ENCODE peak calls at places on chromosomes 16 and 17, in six cellular contexts. One of them, this sample, is unnamed.
A peak's percentile ranks its signal among the peaks of the same experiment; 100 is the strongest.

GRCh38 chr16:59154295-59154694 is 420.2 kb upstream of the GOT2 start:
- DNase-seq in CD8-positive, alpha-beta memory T cell: no peak
- DNase-seq in H1: no peak
- DNase-seq in A549: no peak
- DNase-seq in fibroblast of the aortic adventitia: no peak
- DNase-seq in lower lobe of right lung: no peak
- DNase-seq in this sample: no peak

GRCh38 chr17:65918921-65919546 is 272.9 kb downstream of the CEP112 start:
- DNase-seq in CD8-positive, alpha-beta memory T cell: no peak
- DNase-seq in H1: no peak
- DNase-seq in A549: no peak
- DNase-seq in fibroblast of the aortic adventitia: peak; percentile 38
- DNase-seq in lower lobe of right lung: no peak
- DNase-seq in this sample: no peak

GRCh38 chr17:75325348-75325747 is 36.1 kb upstream of the SLC25A19 start:
- DNase-seq in CD8-positive, alpha-beta memory T cell: no peak
- DNase-seq in H1: no peak
- DNase-seq in A549: no peak
- DNase-seq in fibroblast of the aortic adventitia: no peak
- DNase-seq in lower lobe of right lung: no peak
- DNase-seq in this sample: no peak

GRCh38 chr16:67001159-67001486 is 12.7 kb downstream of the CES4A start:
- DNase-seq in CD8-positive, alpha-beta memory T cell: no peak
- DNase-seq in H1: no peak
- DNase-seq in A549: no peak
- DNase-seq in fibroblast of the aortic adventitia: no peak
- DNase-seq in lower lobe of right lung: no peak
- DNase-seq in this sample: no peak

GRCh38 chr17:82320956-82321927 is 3.8 kb upstream of the CD7 start:
- DNase-seq in CD8-positive, alpha-beta memory T cell: peak; percentile 79
- DNase-seq in H1: peak; percentile 89
- DNase-seq in A549: no peak
- DNase-seq in fibroblast of the aortic adventitia: no peak
- DNase-seq in lower lobe of right lung: peak; percentile 65
- DNase-seq in this sample: peak; percentile 42

GRCh38 chr17:53749178-53749577 is 73.5 kb upstream of the KIF2B start:
- DNase-seq in CD8-positive, alpha-beta memory T cell: no peak
- DNase-seq in H1: no peak
- DNase-seq in A549: no peak
- DNase-seq in fibroblast of the aortic adventitia: peak; percentile 6
- DNase-seq in lower lobe of right lung: no peak
- DNase-seq in this sample: no peak

GRCh38 chr16:18803569-18804462 is 2.5 kb upstream of the ARL6IP1 start:
- DNase-seq in CD8-positive, alpha-beta memory T cell: no peak
- DNase-seq in H1: no peak
- DNase-seq in A549: no peak
- DNase-seq in fibroblast of the aortic adventitia: peak; percentile 48
- DNase-seq in lower lobe of right lung: no peak
- DNase-seq in this sample: peak; percentile 48

GRCh38 chr17:75838410-75838809 is 5.8 kb downstream of the UNC13D start:
- DNase-seq in CD8-positive, alpha-beta memory T cell: no peak
- DNase-seq in H1: no peak
- DNase-seq in A549: no peak
- DNase-seq in fibroblast of the aortic adventitia: no peak
- DNase-seq in lower lobe of right lung: no peak
- DNase-seq in this sample: no peak

GRCh38 chr16:10015397-10015796 is 166.8 kb downstream of the GRIN2A start:
- DNase-seq in CD8-positive, alpha-beta memory T cell: no peak
- DNase-seq in H1: no peak
- DNase-seq in A549: no peak
- DNase-seq in fibroblast of the aortic adventitia: no peak
- DNase-seq in lower lobe of right lung: no peak
- DNase-seq in this sample: no peak

GRCh38 chr17:21524211-21524591 is 148.0 kb downstream of the KCNJ12 start:
- DNase-seq in CD8-positive, alpha-beta memory T cell: no peak
- DNase-seq in H1: peak; percentile 8
- DNase-seq in A549: no peak
- DNase-seq in fibroblast of the aortic adventitia: no peak
- DNase-seq in lower lobe of right lung: no peak
- DNase-seq in this sample: no peak

GRCh38 chr17:48663134-48663924 is 37.2 kb upstream of the HOXB9 start:
- DNase-seq in CD8-positive, alpha-beta memory T cell: no peak
- DNase-seq in H1: no peak
- DNase-seq in A549: no peak
- DNase-seq in fibroblast of the aortic adventitia: no peak
- DNase-seq in lower lobe of right lung: no peak
- DNase-seq in this sample: no peak

GRCh38 chr16:72894291-72895151 is 153.4 kb downstream of the ZFHX3 start:
- DNase-seq in CD8-positive, alpha-beta memory T cell: no peak
- DNase-seq in H1: no peak
- DNase-seq in A549: no peak
- DNase-seq in fibroblast of the aortic adventitia: peak; percentile 37
- DNase-seq in lower lobe of right lung: no peak
- DNase-seq in this sample: no peak

GRCh38 chr17:83110755-83111154 is 31.3 kb downstream of the METRNL start:
- DNase-seq in CD8-positive, alpha-beta memory T cell: no peak
- DNase-seq in H1: no peak
- DNase-seq in A549: no peak
- DNase-seq in fibroblast of the aortic adventitia: peak; percentile 64
- DNase-seq in lower lobe of right lung: no peak
- DNase-seq in this sample: no peak

GRCh38 chr16:56349711-56350161 is 75.6 kb downstream of the AMFR start:
- DNase-seq in CD8-positive, alpha-beta memory T cell: no peak
- DNase-seq in H1: no peak
- DNase-seq in A549: no peak
- DNase-seq in fibroblast of the aortic adventitia: no peak
- DNase-seq in lower lobe of right lung: no peak
- DNase-seq in this sample: no peak

GRCh38 chr17:4565209-4566141 is 5.1 kb upstream of the GGT6 start:
- DNase-seq in CD8-positive, alpha-beta memory T cell: peak; percentile 39
- DNase-seq in H1: no peak
- DNase-seq in A549: peak; percentile 92
- DNase-seq in fibroblast of the aortic adventitia: peak; percentile 80
- DNase-seq in lower lobe of right lung: peak; percentile 73
- DNase-seq in this sample: peak; percentile 66

GRCh38 chr17:72997559-72997958 is 94.9 kb downstream of the SLC39A11 start:
- DNase-seq in CD8-positive, alpha-beta memory T cell: no peak
- DNase-seq in H1: no peak
- DNase-seq in A549: no peak
- DNase-seq in fibroblast of the aortic adventitia: peak; percentile 25
- DNase-seq in lower lobe of right lung: no peak
- DNase-seq in this sample: no peak

GRCh38 chr16:47064775-47065174 is 79.0 kb downstream of the NETO2 start:
- DNase-seq in CD8-positive, alpha-beta memory T cell: no peak
- DNase-seq in H1: no peak
- DNase-seq in A549: no peak
- DNase-seq in fibroblast of the aortic adventitia: no peak
- DNase-seq in lower lobe of right lung: no peak
- DNase-seq in this sample: no peak

GRCh38 chr16:57801098-57801855 is 1.0 kb downstream of the KIFC3 start:
- DNase-seq in CD8-positive, alpha-beta memory T cell: no peak
- DNase-seq in H1: no peak
- DNase-seq in A549: peak; percentile 73
- DNase-seq in fibroblast of the aortic adventitia: peak; percentile 69
- DNase-seq in lower lobe of right lung: peak; percentile 26
- DNase-seq in this sample: peak; percentile 75
- H3K4me3 ChIP-seq in CD8-positive, alpha-beta memory T cell: no peak overlapping the region
- H3K4me3 ChIP-seq in H1: peak overlapping the region; percentile 51
- H3K4me3 ChIP-seq in A549: peak overlapping the region; percentile 53
- H3K4me3 ChIP-seq in fibroblast of the aortic adventitia: peak overlapping the region; percentile 77
- H3K4me3 ChIP-seq in lower lobe of right lung: peak overlapping the region; percentile 71
- H3K4me3 ChIP-seq in this sample: peak overlapping the region; percentile 93

GRCh38 chr17:50166518-50167181 is 845 bp downstream of the SGCA start:
- DNase-seq in CD8-positive, alpha-beta memory T cell: no peak
- DNase-seq in H1: no peak
- DNase-seq in A549: no peak
- DNase-seq in fibroblast of the aortic adventitia: no peak
- DNase-seq in lower lobe of right lung: no peak
- DNase-seq in this sample: no peak
- H3K4me3 ChIP-seq in CD8-positive, alpha-beta memory T cell: no peak overlapping the region
- H3K4me3 ChIP-seq in H1: no peak overlapping the region
- H3K4me3 ChIP-seq in A549: no peak overlapping the region
- H3K4me3 ChIP-seq in fibroblast of the aortic adventitia: no peak overlapping the region
- H3K4me3 ChIP-seq in lower lobe of right lung: peak overlapping the region; percentile 36
- H3K4me3 ChIP-seq in this sample: no peak overlapping the region

DNA sequence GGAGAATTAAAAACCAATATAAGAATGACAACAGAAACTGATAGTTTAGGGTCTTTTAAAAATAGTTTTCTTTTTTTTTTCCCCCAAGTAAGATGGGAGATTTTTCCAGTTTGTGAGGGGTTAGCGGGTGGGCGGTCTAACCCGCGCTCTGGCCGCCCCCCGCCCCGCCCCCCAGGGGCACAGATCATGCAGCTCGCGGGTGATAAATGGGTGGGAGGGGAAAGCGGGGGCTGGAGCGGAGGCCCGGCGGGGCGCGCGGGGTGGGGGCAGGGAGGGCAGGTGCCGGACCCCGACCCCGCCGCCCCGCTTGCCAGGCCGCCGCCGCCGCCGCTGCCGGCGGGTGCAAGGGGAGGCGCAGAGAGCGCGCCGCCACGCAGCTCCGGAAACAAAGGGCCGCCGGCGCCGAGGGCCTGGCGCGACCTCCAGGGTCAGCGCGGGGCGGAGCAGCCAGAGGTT is 60.1 kb upstream of the GSE1 start:
- DNase-seq in CD8-positive, alpha-beta memory T cell: no peak
- DNase-seq in H1: no peak
- DNase-seq in A549: no peak
- DNase-seq in fibroblast of the aortic adventitia: no peak
- DNase-seq in lower lobe of right lung: no peak
- DNase-seq in this sample: no peak
- H3K4me3 ChIP-seq in CD8-positive, alpha-beta memory T cell: no peak overlapping the region
- H3K4me3 ChIP-seq in H1: peak overlapping the region; percentile 54
- H3K4me3 ChIP-seq in A549: peak overlapping the region; percentile 71
- H3K4me3 ChIP-seq in fibroblast of the aortic adventitia: peak overlapping the region; percentile 80
- H3K4me3 ChIP-seq in lower lobe of right lung: peak overlapping the region; percentile 88
- H3K4me3 ChIP-seq in this sample: peak overlapping the region; percentile 94

DNA sequence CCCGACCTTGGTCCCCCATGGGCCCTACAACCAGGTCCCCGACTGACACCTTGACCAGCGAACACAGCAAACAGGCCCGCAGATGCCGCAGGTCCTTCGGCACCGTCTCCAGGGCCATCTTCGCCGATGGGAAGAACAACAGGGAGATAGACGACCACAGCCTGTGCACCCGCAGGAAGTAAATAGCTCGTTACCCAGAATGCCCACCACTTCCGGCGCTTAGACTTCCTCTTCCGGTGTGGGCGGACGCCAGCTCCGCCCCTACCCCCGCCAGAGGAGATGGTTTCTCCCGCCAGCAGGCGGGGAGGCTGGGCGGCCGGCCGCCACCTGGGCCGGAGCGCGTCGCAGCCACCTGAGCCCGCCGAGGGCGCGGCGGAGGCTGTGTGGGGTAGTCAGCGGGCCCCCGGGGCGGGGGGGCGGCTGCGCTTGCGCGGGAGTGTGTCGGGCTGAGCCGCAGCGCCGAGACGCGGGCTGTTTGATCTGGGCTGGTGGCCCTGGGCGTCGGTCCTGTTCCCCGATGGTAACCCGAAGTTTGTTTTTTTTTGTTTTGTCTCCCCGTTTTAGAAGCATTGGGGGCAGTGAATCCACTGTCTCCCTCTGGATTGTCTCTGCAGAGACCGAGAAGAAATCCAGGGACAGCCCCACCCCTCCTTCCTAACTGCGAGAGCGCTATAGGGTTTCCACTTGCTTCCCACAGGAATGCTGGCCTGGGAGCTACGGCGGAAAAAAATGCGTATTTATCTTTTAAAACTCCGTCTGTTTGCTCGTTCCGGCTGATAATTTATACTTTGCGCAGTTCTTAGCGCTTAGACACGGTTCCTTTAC is at the start of gene SUPT4H1:
- DNase-seq in CD8-positive, alpha-beta memory T cell: peak; percentile 93
- DNase-seq in H1: peak; percentile 88
- DNase-seq in A549: peak; percentile 95
- DNase-seq in fibroblast of the aortic adventitia: peak; percentile 90
- DNase-seq in lower lobe of right lung: peak; percentile 93
- DNase-seq in this sample: peak; percentile 94
- H3K4me3 ChIP-seq in CD8-positive, alpha-beta memory T cell: peak within 1 kb of the TSS; percentile 98
- H3K4me3 ChIP-seq in H1: peak within 1 kb of the TSS; percentile 94
- H3K4me3 ChIP-seq in A549: peak within 1 kb of the TSS; percentile 83
- H3K4me3 ChIP-seq in fibroblast of the aortic adventitia: peak within 1 kb of the TSS; percentile 100
- H3K4me3 ChIP-seq in lower lobe of right lung: peak within 1 kb of the TSS; percentile 88
- H3K4me3 ChIP-seq in this sample: peak within 1 kb of the TSS; percentile 82

GRCh38 chr17:31743767-31744166 is 115.3 kb downstream of the COPRS start:
- DNase-seq in CD8-positive, alpha-beta memory T cell: no peak
- DNase-seq in H1: no peak
- DNase-seq in A549: no peak
- DNase-seq in fibroblast of the aortic adventitia: peak; percentile 70
- DNase-seq in lower lobe of right lung: no peak
- DNase-seq in this sample: no peak
- H3K4me3 ChIP-seq in CD8-positive, alpha-beta memory T cell: no peak overlapping the region
- H3K4me3 ChIP-seq in H1: no peak overlapping the region
- H3K4me3 ChIP-seq in A549: no peak overlapping the region
- H3K4me3 ChIP-seq in fibroblast of the aortic adventitia: no peak overlapping the region
- H3K4me3 ChIP-seq in lower lobe of right lung: no peak overlapping the region
- H3K4me3 ChIP-seq in this sample: no peak overlapping the region

GRCh38 chr17:50163846-50164696 is 1.7 kb upstream of the SGCA start:
- DNase-seq in CD8-positive, alpha-beta memory T cell: no peak
- DNase-seq in H1: no peak
- DNase-seq in A549: no peak
- DNase-seq in fibroblast of the aortic adventitia: no peak
- DNase-seq in lower lobe of right lung: no peak
- DNase-seq in this sample: no peak
- H3K4me3 ChIP-seq in CD8-positive, alpha-beta memory T cell: no peak overlapping the region
- H3K4me3 ChIP-seq in H1: no peak overlapping the region
- H3K4me3 ChIP-seq in A549: no peak overlapping the region
- H3K4me3 ChIP-seq in fibroblast of the aortic adventitia: no peak overlapping the region
- H3K4me3 ChIP-seq in lower lobe of right lung: no peak overlapping the region
- H3K4me3 ChIP-seq in this sample: no peak overlapping the region

This sample was measured in SJSA1.